ENCODE peak calls at places on chromosome X, in seven cellular contexts. One of them, this sample, is unnamed.

GRCh38 chrX:22652596-22652995 is 347.2 kb upstream of the DDX53 start:
- DNase-seq in heart left ventricle: no peak
- DNase-seq in endothelial cell of umbilical vein: no peak
- DNase-seq in body of pancreas: no peak
- DNase-seq in stomach: no peak
- DNase-seq in adrenal gland: peak
- DNase-seq in psoas muscle: no peak
- DNase-seq in this sample: no peak

GRCh38 chrX:124226129-124226528 is 106.3 kb upstream of the TEX13D start:
- DNase-seq in psoas muscle: no peak
- DNase-seq in body of pancreas: no peak
- DNase-seq in heart left ventricle: no peak
- DNase-seq in stomach: no peak
- DNase-seq in endothelial cell of umbilical vein: no peak
- DNase-seq in adrenal gland: no peak
- DNase-seq in this sample: no peak

GRCh38 chrX:40174594-40175415 is 77.0 kb upstream of the BCOR start:
- DNase-seq in psoas muscle: peak
- DNase-seq in body of pancreas: peak
- DNase-seq in stomach: peak
- DNase-seq in heart left ventricle: peak
- DNase-seq in adrenal gland: peak
- DNase-seq in endothelial cell of umbilical vein: peak
- DNase-seq in this sample: peak

GRCh38 chrX:50860518-50860917 is 46.5 kb upstream of the SHROOM4 start:
- DNase-seq in psoas muscle: no peak
- DNase-seq in adrenal gland: no peak
- DNase-seq in stomach: no peak
- DNase-seq in body of pancreas: no peak
- DNase-seq in heart left ventricle: no peak
- DNase-seq in endothelial cell of umbilical vein: no peak
- DNase-seq in this sample: no peak

GRCh38 chrX:130108647-130109428 is 1.5 kb downstream of the ELF4 start:
- DNase-seq in body of pancreas: no peak
- DNase-seq in endothelial cell of umbilical vein: no peak
- DNase-seq in heart left ventricle: peak
- DNase-seq in adrenal gland: no peak
- DNase-seq in stomach: no peak
- DNase-seq in psoas muscle: peak
- DNase-seq in this sample: peak

GRCh38 chrX:31334997-31335396 is 263.2 kb upstream of the FTHL17 start:
- DNase-seq in adrenal gland: no peak
- DNase-seq in psoas muscle: no peak
- DNase-seq in heart left ventricle: no peak
- DNase-seq in body of pancreas: no peak
- DNase-seq in endothelial cell of umbilical vein: no peak
- DNase-seq in stomach: no peak
- DNase-seq in this sample: no peak

GRCh38 chrX:40867352-40867751 is 132.0 kb upstream of the MED14 start:
- DNase-seq in adrenal gland: peak
- DNase-seq in stomach: no peak
- DNase-seq in endothelial cell of umbilical vein: peak
- DNase-seq in body of pancreas: peak
- DNase-seq in psoas muscle: no peak
- DNase-seq in heart left ventricle: peak
- DNase-seq in this sample: no peak

GRCh38 chrX:97290199-97290598 is 406.5 kb downstream of the RPA4 start:
- DNase-seq in psoas muscle: no peak
- DNase-seq in adrenal gland: no peak
- DNase-seq in stomach: no peak
- DNase-seq in heart left ventricle: no peak
- DNase-seq in endothelial cell of umbilical vein: no peak
- DNase-seq in body of pancreas: no peak
- DNase-seq in this sample: no peak

GRCh38 chrX:71859637-71860036 is 51.0 kb upstream of the NHSL2 start:
- DNase-seq in stomach: no peak
- DNase-seq in heart left ventricle: no peak
- DNase-seq in adrenal gland: peak
- DNase-seq in body of pancreas: peak
- DNase-seq in psoas muscle: no peak
- DNase-seq in endothelial cell of umbilical vein: peak
- DNase-seq in this sample: no peak

GRCh38 chrX:10030570-10030969 is 63.4 kb downstream of the CLDN34 start:
- DNase-seq in body of pancreas: no peak
- DNase-seq in heart left ventricle: no peak
- DNase-seq in psoas muscle: no peak
- DNase-seq in stomach: no peak
- DNase-seq in endothelial cell of umbilical vein: no peak
- DNase-seq in adrenal gland: no peak
- DNase-seq in this sample: no peak

GRCh38 chrX:133655914-133656265 is 240.6 kb upstream of the GPC4 start:
- DNase-seq in body of pancreas: no peak
- DNase-seq in psoas muscle: no peak
- DNase-seq in adrenal gland: no peak
- DNase-seq in endothelial cell of umbilical vein: no peak
- DNase-seq in heart left ventricle: no peak
- DNase-seq in stomach: no peak
- DNase-seq in this sample: no peak

GRCh38 chrX:85024044-85024443 is 20.4 kb downstream of the APOOL start:
- DNase-seq in body of pancreas: no peak
- DNase-seq in stomach: no peak
- DNase-seq in endothelial cell of umbilical vein: no peak
- DNase-seq in heart left ventricle: no peak
- DNase-seq in adrenal gland: no peak
- DNase-seq in psoas muscle: no peak
- DNase-seq in this sample: no peak

GRCh38 chrX:6021316-6022091 is 207.2 kb downstream of the NLGN4X start:
- DNase-seq in body of pancreas: peak
- DNase-seq in endothelial cell of umbilical vein: no peak
- DNase-seq in adrenal gland: peak
- DNase-seq in heart left ventricle: no peak
- DNase-seq in stomach: peak
- DNase-seq in psoas muscle: no peak
- DNase-seq in this sample: no peak

GRCh38 chrX:11334165-11334564 is 41.0 kb downstream of the AMELX start:
- DNase-seq in body of pancreas: no peak
- DNase-seq in psoas muscle: no peak
- DNase-seq in endothelial cell of umbilical vein: no peak
- DNase-seq in adrenal gland: no peak
- DNase-seq in heart left ventricle: no peak
- DNase-seq in stomach: no peak
- DNase-seq in this sample: no peak

GRCh38 chrX:139203681-139204575 is 326.6 kb upstream of the F9 start:
- DNase-seq in stomach: peak
- DNase-seq in endothelial cell of umbilical vein: no peak
- DNase-seq in adrenal gland: peak
- DNase-seq in psoas muscle: peak
- DNase-seq in heart left ventricle: no peak
- DNase-seq in body of pancreas: peak
- DNase-seq in this sample: peak

GRCh38 chrX:18871161-18871880 is 112.6 kb downstream of the PHKA2 start:
- DNase-seq in body of pancreas: no peak
- DNase-seq in heart left ventricle: no peak
- DNase-seq in stomach: no peak
- DNase-seq in adrenal gland: peak
- DNase-seq in endothelial cell of umbilical vein: no peak
- DNase-seq in psoas muscle: no peak
- DNase-seq in this sample: no peak

GRCh38 chrX:151912780-151913179 is at the start of gene MAGEA4:
- DNase-seq in endothelial cell of umbilical vein: no peak
- DNase-seq in adrenal gland: no peak
- DNase-seq in heart left ventricle: no peak
- DNase-seq in body of pancreas: no peak
- DNase-seq in psoas muscle: no peak
- DNase-seq in stomach: no peak
- DNase-seq in this sample: no peak

GRCh38 chrX:16528620-16529019 is 121.3 kb upstream of the S100G start:
- DNase-seq in adrenal gland: no peak
- DNase-seq in endothelial cell of umbilical vein: no peak
- DNase-seq in body of pancreas: no peak
- DNase-seq in stomach: no peak
- DNase-seq in heart left ventricle: no peak
- DNase-seq in psoas muscle: no peak
- DNase-seq in this sample: no peak

GRCh38 chrX:151729056-151729725 is 5.4 kb upstream of the CNGA2 start:
- DNase-seq in body of pancreas: no peak
- DNase-seq in heart left ventricle: no peak
- DNase-seq in endothelial cell of umbilical vein: no peak
- DNase-seq in adrenal gland: no peak
- DNase-seq in stomach: no peak
- DNase-seq in psoas muscle: no peak
- DNase-seq in this sample: no peak

GRCh38 chrX:129741880-129742758 is 3.3 kb downstream of the XPNPEP2 start:
- DNase-seq in adrenal gland: no peak
- DNase-seq in stomach: no peak
- DNase-seq in endothelial cell of umbilical vein: no peak
- DNase-seq in heart left ventricle: peak
- DNase-seq in psoas muscle: no peak
- DNase-seq in body of pancreas: no peak
- DNase-seq in this sample: no peak

GRCh38 chrX:70049925-70050324 is at the start of gene AWAT2:
- DNase-seq in endothelial cell of umbilical vein: no peak
- DNase-seq in psoas muscle: no peak
- DNase-seq in stomach: no peak
- DNase-seq in body of pancreas: no peak
- DNase-seq in adrenal gland: no peak
- DNase-seq in heart left ventricle: no peak
- DNase-seq in this sample: no peak
- TF ChIP-seq CTCF in endothelial cell of umbilical vein: no peak
- TF ChIP-seq CTCF in psoas muscle: no peak
- TF ChIP-seq CTCF in stomach: no peak
- TF ChIP-seq CTCF in body of pancreas: no peak
- TF ChIP-seq CTCF in adrenal gland: no peak
- TF ChIP-seq CTCF in heart left ventricle: no peak
- TF ChIP-seq CTCF in this sample: no peak

GRCh38 chrX:1401611-1402430 is 9.9 kb upstream of the SLC25A6 start:
- DNase-seq in endothelial cell of umbilical vein: no peak
- DNase-seq in psoas muscle: peak
- DNase-seq in stomach: no peak
- DNase-seq in adrenal gland: no peak
- DNase-seq in heart left ventricle: no peak
- DNase-seq in body of pancreas: no peak
- DNase-seq in this sample: peak

GRCh38 chrX:1400731-1401471 is 9.0 kb upstream of the SLC25A6 start:
- DNase-seq in stomach: no peak
- DNase-seq in body of pancreas: no peak
- DNase-seq in endothelial cell of umbilical vein: no peak
- DNase-seq in psoas muscle: peak
- DNase-seq in adrenal gland: no peak
- DNase-seq in heart left ventricle: no peak
- DNase-seq in this sample: peak

GRCh38 chrX:1397441-1397840 is 5.5 kb upstream of the SLC25A6 start:
- DNase-seq in psoas muscle: peak
- DNase-seq in body of pancreas: no peak
- DNase-seq in heart left ventricle: no peak
- DNase-seq in endothelial cell of umbilical vein: no peak
- DNase-seq in stomach: no peak
- DNase-seq in adrenal gland: no peak
- DNase-seq in this sample: peak

GRCh38 chrX:1398431-1399340 is 6.8 kb upstream of the SLC25A6 start:
- DNase-seq in adrenal gland: no peak
- DNase-seq in endothelial cell of umbilical vein: no peak
- DNase-seq in psoas muscle: peak
- DNase-seq in heart left ventricle: no peak
- DNase-seq in stomach: no peak
- DNase-seq in body of pancreas: no peak
- DNase-seq in this sample: peak

GRCh38 chrX:1400049-1400448 is 8.1 kb upstream of the SLC25A6 start:
- DNase-seq in body of pancreas: no peak
- DNase-seq in psoas muscle: no peak
- DNase-seq in heart left ventricle: no peak
- DNase-seq in endothelial cell of umbilical vein: no peak
- DNase-seq in adrenal gland: peak
- DNase-seq in stomach: no peak
- DNase-seq in this sample: peak
- H3K27ac ChIP-seq in body of pancreas: no peak
- H3K27ac ChIP-seq in psoas muscle: no peak
- H3K27ac ChIP-seq in heart left ventricle: no peak
- H3K27ac ChIP-seq in endothelial cell of umbilical vein: no peak
- H3K27ac ChIP-seq in adrenal gland: no peak
- H3K27ac ChIP-seq in stomach: no peak
- H3K27ac ChIP-seq in this sample: no peak

DNA sequence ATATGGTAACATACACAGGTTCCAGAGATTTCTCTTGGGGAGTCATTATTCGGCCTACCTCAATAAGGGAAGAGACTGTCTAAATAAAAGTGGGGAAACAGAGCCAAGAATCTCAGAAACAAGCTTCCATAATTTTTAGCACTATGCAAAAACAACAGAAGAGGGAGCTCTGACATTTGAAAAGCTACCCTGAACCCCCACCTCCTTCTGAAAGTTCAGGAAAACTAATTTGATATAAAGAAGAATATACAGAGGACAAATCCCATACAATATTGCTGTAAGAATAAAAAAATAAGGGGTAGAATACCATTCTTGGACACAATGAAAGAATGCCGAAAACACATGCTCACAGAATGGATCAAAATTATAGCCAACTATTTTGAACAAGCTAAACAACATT is 14.3 kb upstream of the ZNF41 start:
- DNase-seq in body of pancreas: no peak
- DNase-seq in endothelial cell of umbilical vein: peak
- DNase-seq in adrenal gland: no peak
- DNase-seq in heart left ventricle: no peak
- DNase-seq in psoas muscle: no peak
- DNase-seq in stomach: no peak
- DNase-seq in this sample: no peak
- TF ChIP-seq CTCF in body of pancreas: peak
- TF ChIP-seq CTCF in endothelial cell of umbilical vein: no peak
- TF ChIP-seq CTCF in adrenal gland: no peak
- TF ChIP-seq CTCF in heart left ventricle: peak
- TF ChIP-seq CTCF in psoas muscle: peak
- TF ChIP-seq CTCF in stomach: no peak
- TF ChIP-seq CTCF in this sample: peak

GRCh38 chrX:115602729-115603389 is 41.9 kb downstream of the PLS3 start:
- DNase-seq in psoas muscle: no peak
- DNase-seq in body of pancreas: no peak
- DNase-seq in stomach: no peak
- DNase-seq in heart left ventricle: no peak
- DNase-seq in adrenal gland: no peak
- DNase-seq in endothelial cell of umbilical vein: no peak
- DNase-seq in this sample: no peak

GRCh38 chrX:115606861-115607260 is 45.9 kb downstream of the PLS3 start:
- DNase-seq in stomach: no peak
- DNase-seq in endothelial cell of umbilical vein: no peak
- DNase-seq in body of pancreas: no peak
- DNase-seq in adrenal gland: no peak
- DNase-seq in heart left ventricle: no peak
- DNase-seq in psoas muscle: no peak
- DNase-seq in this sample: no peak

GRCh38 chrX:115598556-115598955 is 37.6 kb downstream of the PLS3 start:
- DNase-seq in psoas muscle: no peak
- DNase-seq in body of pancreas: no peak
- DNase-seq in stomach: no peak
- DNase-seq in adrenal gland: no peak
- DNase-seq in endothelial cell of umbilical vein: no peak
- DNase-seq in heart left ventricle: no peak
- DNase-seq in this sample: no peak

GRCh38 chrX:115603534-115604074 is 42.6 kb downstream of the PLS3 start:
- DNase-seq in psoas muscle: no peak
- DNase-seq in body of pancreas: no peak
- DNase-seq in endothelial cell of umbilical vein: no peak
- DNase-seq in stomach: no peak
- DNase-seq in adrenal gland: no peak
- DNase-seq in heart left ventricle: no peak
- DNase-seq in this sample: no peak

GRCh38 chrX:115602308-115602707 is 41.3 kb downstream of the PLS3 start:
- DNase-seq in stomach: no peak
- DNase-seq in adrenal gland: no peak
- DNase-seq in psoas muscle: no peak
- DNase-seq in body of pancreas: no peak
- DNase-seq in endothelial cell of umbilical vein: no peak
- DNase-seq in heart left ventricle: no peak
- DNase-seq in this sample: no peak
- H3K27ac ChIP-seq in stomach: no peak
- H3K27ac ChIP-seq in adrenal gland: no peak
- H3K27ac ChIP-seq in psoas muscle: peak
- H3K27ac ChIP-seq in body of pancreas: peak
- H3K27ac ChIP-seq in endothelial cell of umbilical vein: no peak
- H3K27ac ChIP-seq in heart left ventricle: peak
- H3K27ac ChIP-seq in this sample: peak